ENCODE peak calls at places on chromosomes 1 and 21, in six cellular contexts. Q is CD8-positive, alpha-beta memory T cell; B is adrenal gland; U is HCT116; A is CD4-positive, CD25-positive, alpha-beta regulatory T cell; Z is OCI-LY7. T is an unnamed sample. For H3K4me1, the result is how much of the 10 kb centered on the place peaks cover.

GRCh38 chr1:8242498-8242897 is 75.4 kb upstream of the SLC45A1 start:
- DNase-seq in A (no peak), B (no peak), U (no peak), Q (no peak), Z (no peak), T (no peak)

GRCh38 chr1:205128050-205128449 is 6.3 kb upstream of the RBBP5 start:
- DNase-seq in U (no peak), B (no peak), A (no peak), Z (no peak), Q (no peak), T (no peak)

GRCh38 chr1:9284061-9284460 is 8.6 kb upstream of the SPSB1 start:
- DNase-seq in U (no peak), B (no peak), Q (peak), A (peak), Z (no peak), T (no peak)

GRCh38 chr1:87074001-87074795 is 159.8 kb downstream of the HS2ST1 start:
- DNase-seq in A (no peak), U (no peak), Z (no peak), B (no peak), Q (no peak), T (no peak)

GRCh38 chr1:59412705-59413326 is 115.9 kb downstream of the FGGY start:
- DNase-seq in U (no peak), A (no peak), Z (no peak), Q (no peak), B (no peak), T (no peak)

GRCh38 chr1:45569962-45570581 is 13.8 kb upstream of the NASP start:
- DNase-seq in B (peak), A (peak), U (peak), Z (peak), Q (peak), T (peak)

GRCh38 chr1:46767649-46768282 is 31.1 kb upstream of the CYP4B1 start:
- DNase-seq in A (no peak), Q (no peak), Z (no peak), U (no peak), B (no peak), T (no peak)

GRCh38 chr1:174408142-174408541 is 39.6 kb upstream of the GPR52 start:
- DNase-seq in Z (no peak), U (no peak), Q (no peak), B (no peak), A (no peak), T (no peak)

GRCh38 chr1:117321680-117322609 is 45.3 kb upstream of the MAN1A2 start:
- DNase-seq in Q (no peak), Z (no peak), A (no peak), U (no peak), B (no peak), T (no peak)
- H3K27ac ChIP-seq in Q (no peak), Z (no peak), A (no peak), U (no peak), B (no peak), T (no peak)

GRCh38 chr1:15700510-15700909 is 16.4 kb downstream of the PLEKHM2 start:
- DNase-seq in Z (no peak), Q (no peak), A (no peak), U (no peak), B (no peak), T (no peak)
- H3K4me1 ChIP-seq in Z (under half), Q (under half), A (under half), U (under half), B (under half), T (under half)

GRCh38 chr1:156154317-156154749 is 948 bp downstream of the SEMA4A start:
- DNase-seq in Q (peak), Z (peak), B (no peak), A (no peak), U (no peak), T (peak)

GRCh38 chr1:156157506-156157905 is 4.1 kb downstream of the SEMA4A start:
- DNase-seq in Q (no peak), B (no peak), U (no peak), A (no peak), Z (peak), T (no peak)

GRCh38 chr1:156157974-156158373 is 4.6 kb downstream of the SEMA4A start:
- DNase-seq in Z (no peak), U (no peak), A (no peak), B (no peak), Q (no peak), T (no peak)

GRCh38 chr1:156153362-156153761 is at the start of gene SEMA4A:
- DNase-seq in Z (no peak), Q (no peak), B (no peak), U (no peak), A (no peak), T (no peak)

GRCh38 chr1:156155760-156156495 is 2.5 kb downstream of the SEMA4A start:
- DNase-seq in B (no peak), A (no peak), Z (peak), U (no peak), Q (no peak), T (no peak)
- H3K4me3 ChIP-seq in B (no peak), A (no peak), Z (peak), U (no peak), Q (no peak), T (no peak)

DNA sequence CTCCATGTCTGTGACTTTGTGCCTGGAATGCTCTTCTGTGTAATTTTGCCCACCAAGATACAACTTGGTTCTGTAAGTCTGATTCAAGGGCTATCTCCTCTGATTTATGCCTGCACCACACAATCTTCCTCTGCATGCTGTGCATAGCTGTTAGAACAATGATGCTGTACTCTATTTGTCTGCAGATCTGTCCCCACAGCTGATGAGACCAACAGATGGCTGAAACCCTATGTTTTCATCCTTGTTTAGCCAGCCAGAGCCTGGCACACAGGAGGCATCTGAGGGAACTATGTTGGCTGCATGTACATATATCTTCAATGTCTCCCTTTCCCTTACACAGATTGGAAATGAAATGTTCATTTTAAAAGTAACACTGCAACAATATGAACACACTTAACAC is 57.9 kb upstream of the ABCA4 start:
- DNase-seq in Q (no peak), U (no peak), B (no peak), A (no peak), Z (no peak), T (no peak)
- H3K27ac ChIP-seq in Q (no peak), U (no peak), B (no peak), A (no peak), Z (no peak), T (no peak)

GRCh38 chr1:203691454-203691853 is 64.8 kb downstream of the ATP2B4 start:
- DNase-seq in B (no peak), U (no peak), Q (no peak), A (no peak), Z (no peak), T (no peak)

GRCh38 chr1:203696673-203697072 is 68.3 kb upstream of the LAX1 start:
- DNase-seq in Z (no peak), U (no peak), Q (no peak), B (no peak), A (no peak), T (no peak)

GRCh38 chr1:203692565-203693470 is 66.2 kb downstream of the ATP2B4 start:
- DNase-seq in B (peak), U (peak), A (no peak), Q (no peak), Z (no peak), T (no peak)

GRCh38 chr1:203698144-203698543 is 66.8 kb upstream of the LAX1 start:
- DNase-seq in B (no peak), Z (no peak), Q (no peak), A (no peak), U (no peak), T (no peak)

GRCh38 chr1:203695116-203695515 is 68.5 kb downstream of the ATP2B4 start:
- DNase-seq in B (peak), U (no peak), Q (no peak), Z (no peak), A (no peak), T (no peak)
- H3K4me1 ChIP-seq in B (under half), U (under half), Q (under half), Z (under half), A (under half), T (under half)

DNA sequence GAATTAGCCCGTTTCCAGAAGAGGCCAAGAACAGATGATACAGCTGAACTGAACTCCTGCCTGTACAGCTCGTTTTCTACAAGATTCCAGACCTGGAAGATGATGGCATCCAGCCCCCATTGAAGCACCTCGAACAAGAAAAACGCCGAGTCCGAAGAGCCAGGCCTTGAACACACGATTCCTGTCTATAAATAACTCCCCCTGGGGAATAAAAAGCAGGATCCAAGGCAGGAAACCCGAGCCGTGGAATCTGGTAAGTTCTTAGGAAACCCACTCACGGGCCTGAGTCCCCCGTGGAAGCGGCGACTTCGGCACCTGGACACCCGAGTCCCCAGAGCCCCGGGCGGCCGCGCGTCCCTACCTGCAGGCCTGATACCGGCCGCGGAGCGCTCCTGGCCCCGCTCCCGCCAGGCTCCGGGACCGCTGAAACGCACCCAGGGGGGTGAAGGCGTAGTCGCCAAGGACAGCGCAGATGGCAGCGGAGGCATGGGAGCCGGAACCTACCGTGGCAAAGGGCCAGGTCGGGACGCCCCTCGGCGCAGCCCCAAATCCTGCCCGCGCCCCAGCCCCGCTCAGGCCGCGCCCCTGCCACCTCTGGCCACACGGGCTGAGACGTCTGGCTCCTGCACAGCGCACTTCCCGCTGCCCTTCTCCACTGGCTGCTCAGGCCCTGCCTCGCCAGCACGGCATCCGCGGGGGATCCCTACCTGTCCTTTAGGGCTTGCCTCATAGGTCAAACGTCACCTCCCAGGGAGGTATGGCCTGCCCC is 14.0 kb upstream of the HLCS start:
- DNase-seq in U (no peak), B (peak), A (no peak), Z (no peak), Q (no peak), T (no peak)
- H3K4me3 ChIP-seq in U (peak), B (peak), A (no peak), Z (no peak), Q (peak), T (peak)

GRCh38 chr1:160641323-160642280 is 5.2 kb downstream of the SLAMF1 start:
- DNase-seq in U (no peak), Q (peak), A (no peak), Z (no peak), B (no peak), T (peak)
- H3K27ac ChIP-seq in U (no peak), Q (peak), A (peak), Z (no peak), B (no peak), T (peak)